ENCODE peak calls at places on chromosomes 16 and 17, in four cellular contexts. One of them, this sample, is unnamed.
A peak's percentile ranks its signal among the peaks of the same experiment; 100 is the strongest.

GRCh38 chr17:74803971-74804370 is 27.8 kb upstream of the NAT9 start:
- DNase-seq in GM12878: no peak
- DNase-seq in PC-9: no peak
- DNase-seq in choroid plexus epithelial cell: no peak
- DNase-seq in this sample: no peak

GRCh38 chr16:53950677-53951076 is 246.7 kb downstream of the FTO start:
- DNase-seq in choroid plexus epithelial cell: no peak
- DNase-seq in PC-9: no peak
- DNase-seq in GM12878: no peak
- DNase-seq in this sample: no peak

GRCh38 chr16:30921748-30922419 is 1.5 kb upstream of the FBXL19 start:
- DNase-seq in PC-9: peak; percentile 67
- DNase-seq in choroid plexus epithelial cell: peak; percentile 93
- DNase-seq in GM12878: peak; percentile 52
- DNase-seq in this sample: no peak

GRCh38 chr17:68566145-68566738 is 34.9 kb downstream of the FAM20A start:
- DNase-seq in choroid plexus epithelial cell: peak; percentile 20
- DNase-seq in PC-9: no peak
- DNase-seq in GM12878: no peak
- DNase-seq in this sample: no peak

GRCh38 chr16:82936941-82937551 is 310.3 kb downstream of the CDH13 start:
- DNase-seq in choroid plexus epithelial cell: peak; percentile 83
- DNase-seq in GM12878: no peak
- DNase-seq in PC-9: no peak
- DNase-seq in this sample: no peak

GRCh38 chr16:15830832-15831451 is 25.9 kb downstream of the MYH11 start:
- DNase-seq in GM12878: no peak
- DNase-seq in PC-9: no peak
- DNase-seq in choroid plexus epithelial cell: no peak
- DNase-seq in this sample: no peak

GRCh38 chr17:20116683-20117309 is 107.6 kb downstream of the SPECC1 start:
- DNase-seq in GM12878: no peak
- DNase-seq in choroid plexus epithelial cell: peak; percentile 66
- DNase-seq in PC-9: peak; percentile 55
- DNase-seq in this sample: peak; percentile 16

GRCh38 chr16:84314373-84314772 is 19.7 kb downstream of the WFDC1 start:
- DNase-seq in GM12878: no peak
- DNase-seq in choroid plexus epithelial cell: no peak
- DNase-seq in PC-9: no peak
- DNase-seq in this sample: no peak

GRCh38 chr17:32239457-32239856 is 26.2 kb upstream of the RHBDL3 start:
- DNase-seq in GM12878: no peak
- DNase-seq in choroid plexus epithelial cell: no peak
- DNase-seq in PC-9: no peak
- DNase-seq in this sample: no peak

GRCh38 chr16:82867425-82867824 is 240.7 kb downstream of the CDH13 start:
- DNase-seq in GM12878: no peak
- DNase-seq in choroid plexus epithelial cell: peak; percentile 23
- DNase-seq in PC-9: no peak
- DNase-seq in this sample: no peak

GRCh38 chr17:80101946-80102706 is 745 bp downstream of the GAA start:
- DNase-seq in choroid plexus epithelial cell: peak; percentile 48
- DNase-seq in GM12878: no peak
- DNase-seq in PC-9: no peak
- DNase-seq in this sample: no peak

GRCh38 chr16:52271088-52271487 is 275.9 kb downstream of the TOX3 start:
- DNase-seq in PC-9: no peak
- DNase-seq in choroid plexus epithelial cell: no peak
- DNase-seq in GM12878: no peak
- DNase-seq in this sample: no peak

GRCh38 chr17:80104956-80105375 is 3.6 kb downstream of the GAA start:
- DNase-seq in PC-9: no peak
- DNase-seq in GM12878: no peak
- DNase-seq in choroid plexus epithelial cell: no peak
- DNase-seq in this sample: no peak

GRCh38 chr17:78651551-78651950 is 74.4 kb upstream of the DNAH17 start:
- DNase-seq in GM12878: no peak
- DNase-seq in choroid plexus epithelial cell: peak; percentile 66
- DNase-seq in PC-9: no peak
- DNase-seq in this sample: no peak

GRCh38 chr17:57281887-57282653 is 25.7 kb downstream of the MSI2 start:
- DNase-seq in PC-9: no peak
- DNase-seq in choroid plexus epithelial cell: peak; percentile 36
- DNase-seq in GM12878: no peak
- DNase-seq in this sample: no peak

GRCh38 chr17:43897827-43898226 is 9.5 kb downstream of the MPP2 start:
- DNase-seq in GM12878: no peak
- DNase-seq in choroid plexus epithelial cell: no peak
- DNase-seq in PC-9: no peak
- DNase-seq in this sample: no peak

GRCh38 chr17:31459716-31460115 is 68.2 kb downstream of the RAB11FIP4 start:
- DNase-seq in GM12878: no peak
- DNase-seq in choroid plexus epithelial cell: no peak
- DNase-seq in PC-9: no peak
- DNase-seq in this sample: no peak

GRCh38 chr17:21081967-21082366 is 39.2 kb upstream of the USP22 start:
- DNase-seq in GM12878: no peak
- DNase-seq in PC-9: no peak
- DNase-seq in choroid plexus epithelial cell: no peak
- DNase-seq in this sample: no peak

GRCh38 chr17:21400816-21401593 is 24.8 kb downstream of the KCNJ12 start:
- DNase-seq in choroid plexus epithelial cell: no peak
- DNase-seq in GM12878: no peak
- DNase-seq in PC-9: no peak
- DNase-seq in this sample: no peak

GRCh38 chr17:63675607-63676539 is 24.1 kb downstream of the LIMD2 start:
- DNase-seq in choroid plexus epithelial cell: peak; percentile 91
- DNase-seq in GM12878: no peak
- DNase-seq in PC-9: peak; percentile 80
- DNase-seq in this sample: no peak

GRCh38 chr16:72285728-72286127 is 113.8 kb upstream of the PMFBP1 start:
- DNase-seq in choroid plexus epithelial cell: peak; percentile 71
- DNase-seq in PC-9: no peak
- DNase-seq in GM12878: no peak
- DNase-seq in this sample: no peak

GRCh38 chr17:38533706-38534497 is 71.8 kb downstream of the SRCIN1 start:
- DNase-seq in GM12878: no peak
- DNase-seq in choroid plexus epithelial cell: no peak
- DNase-seq in PC-9: no peak
- DNase-seq in this sample: no peak

GRCh38 chr17:71872843-71873242 is 248.0 kb upstream of the SOX9 start:
- DNase-seq in PC-9: no peak
- DNase-seq in GM12878: no peak
- DNase-seq in choroid plexus epithelial cell: no peak
- DNase-seq in this sample: no peak

GRCh38 chr17:74455025-74455585 is 11.3 kb upstream of the CD300A start:
- DNase-seq in GM12878: no peak
- DNase-seq in PC-9: no peak
- DNase-seq in choroid plexus epithelial cell: no peak
- DNase-seq in this sample: no peak

GRCh38 chr17:37598145-37598544 is 11.1 kb downstream of the SYNRG start:
- DNase-seq in PC-9: no peak
- DNase-seq in GM12878: no peak
- DNase-seq in choroid plexus epithelial cell: no peak
- DNase-seq in this sample: no peak

GRCh38 chr17:54007855-54008254 is 185.1 kb downstream of the KIF2B start:
- DNase-seq in GM12878: no peak
- DNase-seq in PC-9: no peak
- DNase-seq in choroid plexus epithelial cell: no peak
- DNase-seq in this sample: no peak

GRCh38 chr17:46179375-46179999 is 13.7 kb downstream of the KANSL1 start:
- DNase-seq in choroid plexus epithelial cell: no peak
- DNase-seq in GM12878: peak; percentile 73
- DNase-seq in PC-9: no peak
- DNase-seq in this sample: peak; percentile 49

GRCh38 chr16:12661656-12662172 is 142.0 kb downstream of the CPPED1 start:
- DNase-seq in PC-9: no peak
- DNase-seq in choroid plexus epithelial cell: peak; percentile 26
- DNase-seq in GM12878: no peak
- DNase-seq in this sample: no peak

GRCh38 chr16:57000271-57001025 is 11.1 kb downstream of the NLRC5 start:
- DNase-seq in GM12878: peak; percentile 87
- DNase-seq in choroid plexus epithelial cell: peak; percentile 62
- DNase-seq in PC-9: peak; percentile 89
- DNase-seq in this sample: no peak

GRCh38 chr17:29107933-29108805 is 65.2 kb downstream of the PIPOX start:
- DNase-seq in GM12878: no peak
- DNase-seq in PC-9: peak; percentile 93
- DNase-seq in choroid plexus epithelial cell: peak; percentile 20
- DNase-seq in this sample: no peak

GRCh38 chr17:50661348-50661747 is 26.7 kb downstream of the ABCC3 start:
- DNase-seq in GM12878: no peak
- DNase-seq in PC-9: peak; percentile 85
- DNase-seq in choroid plexus epithelial cell: no peak
- DNase-seq in this sample: no peak

GRCh38 chr16:1770328-1771071 is 843 bp downstream of the NME3 start:
- DNase-seq in PC-9: no peak
- DNase-seq in choroid plexus epithelial cell: no peak
- DNase-seq in GM12878: no peak
- DNase-seq in this sample: no peak

GRCh38 chr16:84810518-84811273 is 9.1 kb upstream of the CRISPLD2 start:
- DNase-seq in PC-9: no peak
- DNase-seq in choroid plexus epithelial cell: peak; percentile 80
- DNase-seq in GM12878: peak; percentile 40
- DNase-seq in this sample: no peak

GRCh38 chr16:12157510-12158093 is 181.1 kb downstream of the SNX29 start:
- DNase-seq in PC-9: peak; percentile 50
- DNase-seq in choroid plexus epithelial cell: peak; percentile 57
- DNase-seq in GM12878: no peak
- DNase-seq in this sample: no peak

GRCh38 chr17:5933430-5933829 is 136.7 kb upstream of the WSCD1 start:
- DNase-seq in choroid plexus epithelial cell: no peak
- DNase-seq in GM12878: no peak
- DNase-seq in PC-9: no peak
- DNase-seq in this sample: no peak
- H3K4me3 ChIP-seq in choroid plexus epithelial cell: no peak overlapping the region
- H3K4me3 ChIP-seq in GM12878: no peak overlapping the region
- H3K4me3 ChIP-seq in PC-9: no peak overlapping the region
- H3K4me3 ChIP-seq in this sample: no peak overlapping the region

DNA sequence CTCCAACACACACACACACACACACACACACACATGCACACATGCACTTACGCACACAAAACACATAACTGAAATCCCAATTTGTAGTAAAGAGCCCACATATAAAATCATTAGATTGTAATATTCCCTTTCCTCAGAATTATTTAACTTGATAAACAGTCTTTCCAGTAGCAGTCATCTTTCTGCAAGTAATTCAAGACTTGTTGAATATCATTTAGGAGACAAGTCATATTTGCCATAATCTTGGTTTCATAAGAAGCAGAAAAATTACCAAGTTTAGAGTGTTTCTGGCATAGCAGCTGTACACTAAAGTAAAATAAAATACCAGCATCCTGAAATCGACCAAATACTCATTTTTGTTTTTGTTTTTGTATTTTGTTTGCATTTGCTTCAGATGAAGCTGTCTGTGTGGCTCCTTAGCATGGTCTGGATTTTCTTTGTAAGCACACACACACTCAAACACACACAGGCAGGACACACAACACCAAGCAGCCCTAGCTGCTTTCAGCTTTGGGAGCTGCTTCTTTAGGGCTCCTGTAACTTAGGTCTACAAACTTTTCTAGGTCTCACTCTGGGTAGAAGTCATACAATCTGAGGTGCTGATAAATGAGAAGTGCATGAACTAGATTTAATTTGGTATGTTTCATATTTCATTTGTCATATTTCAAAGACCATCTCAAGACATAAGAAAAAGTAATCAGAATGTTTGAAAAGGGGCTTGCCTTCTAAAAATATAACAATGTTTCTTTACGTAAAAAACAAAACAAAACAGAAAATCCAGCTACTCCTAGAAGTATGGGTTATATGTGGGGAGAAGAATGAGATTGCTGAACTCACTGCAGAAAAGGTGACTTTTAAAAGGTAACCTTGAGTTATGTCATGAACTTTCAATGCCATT is 3.0 kb downstream of the SALL1 start:
- DNase-seq in PC-9: no peak
- DNase-seq in GM12878: no peak
- DNase-seq in choroid plexus epithelial cell: no peak
- DNase-seq in this sample: no peak
- H3K4me3 ChIP-seq in PC-9: no peak overlapping the region
- H3K4me3 ChIP-seq in GM12878: no peak overlapping the region
- H3K4me3 ChIP-seq in choroid plexus epithelial cell: no peak overlapping the region
- H3K4me3 ChIP-seq in this sample: no peak overlapping the region

DNA sequence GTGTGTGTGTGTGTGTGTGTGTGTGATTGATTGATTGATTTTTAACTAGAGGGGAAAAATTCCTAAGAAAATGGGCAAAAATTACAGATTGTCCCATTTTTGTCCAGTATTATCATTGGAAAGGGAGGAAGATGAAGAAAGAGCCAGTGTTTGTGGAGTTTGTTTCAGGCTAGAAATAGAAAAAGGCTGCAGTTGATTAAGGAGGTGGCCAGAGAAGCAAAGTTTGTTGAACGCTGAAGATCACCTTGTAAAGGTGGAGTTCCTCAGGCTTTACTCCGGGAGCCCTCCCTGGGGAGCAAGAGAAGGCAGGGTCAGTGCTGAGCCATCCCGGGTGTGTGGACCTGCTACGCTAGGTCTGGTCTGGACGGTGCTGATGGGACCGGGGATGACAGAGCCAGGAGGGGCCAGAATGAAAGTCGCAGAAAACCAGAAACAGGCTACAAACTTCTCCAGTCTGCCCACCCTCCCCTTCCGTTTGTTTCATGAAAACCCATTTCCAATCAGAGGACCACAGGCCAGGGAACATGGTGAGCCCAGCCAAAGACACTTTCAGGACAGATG is 222.6 kb upstream of the FOXF1 start:
- DNase-seq in choroid plexus epithelial cell: no peak
- DNase-seq in GM12878: no peak
- DNase-seq in PC-9: no peak
- DNase-seq in this sample: no peak
- H3K4me3 ChIP-seq in choroid plexus epithelial cell: no peak overlapping the region
- H3K4me3 ChIP-seq in GM12878: no peak overlapping the region
- H3K4me3 ChIP-seq in PC-9: no peak overlapping the region
- H3K4me3 ChIP-seq in this sample: no peak overlapping the region

DNA sequence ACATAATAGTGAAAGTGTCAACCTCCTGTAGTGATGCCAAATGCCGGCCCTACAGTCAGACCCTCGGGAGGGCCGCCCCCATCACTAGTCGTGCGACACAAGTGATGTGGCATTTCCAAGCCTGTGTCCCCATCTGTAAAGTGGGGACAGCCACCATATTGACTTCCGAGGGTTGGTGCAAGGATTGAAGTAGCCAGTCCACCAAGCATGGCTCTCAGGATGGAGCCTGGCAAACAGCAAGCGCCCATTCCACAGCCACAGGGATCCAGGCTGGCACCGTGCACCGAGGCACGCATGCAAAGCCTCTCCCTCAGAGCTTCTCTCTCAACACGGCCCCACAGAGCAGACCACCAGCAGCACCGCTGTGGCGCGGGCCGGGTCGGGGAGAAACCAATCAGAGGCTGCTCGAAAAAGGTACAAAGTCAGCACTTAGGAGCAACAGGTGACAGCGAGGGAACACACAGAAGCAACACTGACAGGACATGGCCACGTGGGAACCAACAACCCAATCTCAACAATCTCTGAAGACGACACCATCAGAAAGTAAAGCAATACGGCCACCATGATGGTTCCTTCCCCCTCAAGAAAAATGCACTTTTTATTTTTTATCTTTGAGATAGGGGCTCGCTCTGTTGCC is 20.6 kb downstream of the ZCCHC14 start:
- DNase-seq in GM12878: no peak
- DNase-seq in choroid plexus epithelial cell: no peak
- DNase-seq in PC-9: no peak
- DNase-seq in this sample: no peak
- H3K4me3 ChIP-seq in GM12878: no peak overlapping the region
- H3K4me3 ChIP-seq in choroid plexus epithelial cell: no peak overlapping the region
- H3K4me3 ChIP-seq in PC-9: no peak overlapping the region
- H3K4me3 ChIP-seq in this sample: no peak overlapping the region

This sample was measured in GM12864.